ENCODE peak calls at places on chromosome 4, in ten cellular contexts. F is BJ; L is GM12865; V is pancreas; C is HL-60; I is CD8-positive, alpha-beta memory T cell; H is lung; G is bronchial epithelial cell; W is PC-9; P is astrocyte. Y is an unnamed sample.

GRCh38 chr4:7777871-7778523 is 161.7 kb downstream of the AFAP1 start:
- DNase-seq in L (no peak), F (no peak), C (no peak), P (no peak), W (no peak), V (no peak), I (no peak), H (no peak), G (no peak), Y (peak)

GRCh38 chr4:148415500-148415899 is 26.7 kb downstream of the NR3C2 start:
- DNase-seq in V (no peak), H (no peak), I (no peak), W (no peak), F (no peak), L (no peak), C (no peak), G (peak), P (no peak), Y (no peak)

GRCh38 chr4:139050436-139050835 is 34.9 kb downstream of the NOCT start:
- DNase-seq in V (no peak), L (no peak), F (no peak), C (no peak), H (no peak), I (no peak), W (no peak), G (no peak), P (peak), Y (no peak)

GRCh38 chr4:10461091-10461849 is 4.0 kb upstream of the ZNF518B start:
- DNase-seq in L (peak), C (peak), H (peak), W (peak), G (peak), V (peak), I (peak), F (no peak), P (peak), Y (peak)

GRCh38 chr4:187046471-187046870 is 322.8 kb upstream of the FAT1 start:
- DNase-seq in G (peak), P (no peak), F (no peak), H (no peak), W (no peak), L (no peak), C (no peak), I (no peak), V (no peak), Y (no peak)

GRCh38 chr4:92566284-92566683 is 262.5 kb downstream of the GRID2 start:
- DNase-seq in G (no peak), L (no peak), I (no peak), H (no peak), F (no peak), P (no peak), V (no peak), C (no peak), W (no peak), Y (no peak)

GRCh38 chr4:139550724-139551429 is 5.1 kb downstream of the SETD7 start:
- DNase-seq in V (no peak), W (no peak), I (no peak), H (no peak), P (peak), L (no peak), C (no peak), G (no peak), F (no peak), Y (no peak)

GRCh38 chr4:70833701-70834100 is 6.0 kb downstream of the GRSF1 start:
- DNase-seq in G (no peak), C (no peak), F (no peak), L (no peak), W (no peak), P (peak), H (no peak), I (no peak), V (no peak), Y (no peak)

GRCh38 chr4:8820178-8821102 is 51.2 kb downstream of the HMX1 start:
- DNase-seq in F (no peak), V (no peak), P (no peak), H (no peak), I (no peak), C (no peak), L (no peak), W (no peak), G (no peak), Y (no peak)

GRCh38 chr4:176469546-176469945 is 149.8 kb downstream of the SPCS3 start:
- DNase-seq in W (no peak), L (no peak), I (no peak), G (no peak), P (no peak), F (peak), V (no peak), C (no peak), H (no peak), Y (no peak)

DNA sequence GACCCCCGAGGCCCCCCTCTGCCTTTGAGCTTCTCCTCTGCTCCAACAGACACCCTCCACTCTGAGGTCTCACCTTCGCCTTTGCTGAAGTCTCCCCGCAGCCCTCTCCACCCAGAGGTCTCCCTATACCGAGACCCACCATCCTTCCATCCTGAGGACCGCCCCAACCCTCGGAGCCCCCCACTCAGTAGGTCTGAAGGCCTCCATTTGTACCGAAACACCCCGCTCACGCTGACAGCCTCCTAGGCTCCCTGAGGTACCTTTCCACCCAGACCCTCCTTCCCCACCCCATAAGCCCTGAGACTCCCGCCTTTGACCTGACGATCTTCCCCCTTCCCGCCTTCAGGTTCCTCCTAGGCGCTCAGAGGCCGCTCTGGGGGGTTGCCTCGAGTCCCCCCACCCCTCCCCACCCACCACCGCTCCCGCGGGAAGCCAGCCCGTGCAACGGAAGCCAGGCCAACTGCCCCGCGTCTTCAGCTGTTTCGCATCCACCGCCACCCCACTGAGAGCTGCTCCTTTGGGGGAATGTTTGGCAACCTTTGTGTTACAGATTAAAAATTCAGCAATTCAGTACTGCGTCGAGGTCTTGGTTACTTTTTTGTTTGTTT is 5.0 kb downstream of the SOD3 start:
- DNase-seq in C (no peak), H (no peak), F (no peak), G (no peak), L (no peak), W (no peak), I (no peak), P (no peak), V (no peak), Y (no peak)
- H3K4me3 ChIP-seq in C (peak), H (no peak), F (no peak), G (no peak), L (no peak), W (no peak), I (no peak), P (no peak), V (no peak), Y (no peak)

DNA sequence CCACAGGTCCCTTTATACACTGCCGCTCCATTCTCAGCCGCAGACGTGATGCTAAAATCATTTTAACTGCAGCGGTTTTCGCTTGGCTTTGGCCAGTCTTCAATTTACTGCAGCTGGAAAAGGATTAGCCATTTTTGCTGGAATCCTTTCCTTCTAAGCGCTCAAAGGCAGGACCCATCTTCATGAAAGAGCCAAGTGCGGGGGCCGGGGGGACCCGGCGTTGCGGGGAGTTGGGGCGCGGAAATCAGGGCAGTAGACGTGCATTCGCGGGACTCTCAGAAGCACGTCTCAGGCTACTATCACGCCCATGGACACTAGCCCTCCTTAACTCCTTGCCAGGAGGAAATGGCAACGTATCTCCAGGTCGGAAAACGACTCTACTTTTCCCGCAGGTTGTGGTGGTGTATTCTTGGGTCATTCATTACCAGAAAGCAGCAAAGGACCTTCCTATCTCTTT is 1.7 kb upstream of the PCDH10 start:
- DNase-seq in P (no peak), L (no peak), V (no peak), I (no peak), W (no peak), G (no peak), C (no peak), F (no peak), H (no peak), Y (peak)
- H3K4me3 ChIP-seq in P (peak), L (no peak), V (no peak), I (no peak), W (peak), G (no peak), C (no peak), F (peak), H (no peak), Y (peak)

GRCh38 chr4:107348188-107348872 is 312.2 kb upstream of the DKK2 start:
- DNase-seq in C (no peak), V (no peak), F (no peak), G (no peak), P (no peak), W (no peak), I (no peak), L (no peak), H (no peak), Y (no peak)
- H3K4me3 ChIP-seq in C (no peak), V (no peak), F (no peak), G (no peak), P (no peak), W (no peak), I (no peak), L (no peak), H (no peak), Y (no peak)

DNA sequence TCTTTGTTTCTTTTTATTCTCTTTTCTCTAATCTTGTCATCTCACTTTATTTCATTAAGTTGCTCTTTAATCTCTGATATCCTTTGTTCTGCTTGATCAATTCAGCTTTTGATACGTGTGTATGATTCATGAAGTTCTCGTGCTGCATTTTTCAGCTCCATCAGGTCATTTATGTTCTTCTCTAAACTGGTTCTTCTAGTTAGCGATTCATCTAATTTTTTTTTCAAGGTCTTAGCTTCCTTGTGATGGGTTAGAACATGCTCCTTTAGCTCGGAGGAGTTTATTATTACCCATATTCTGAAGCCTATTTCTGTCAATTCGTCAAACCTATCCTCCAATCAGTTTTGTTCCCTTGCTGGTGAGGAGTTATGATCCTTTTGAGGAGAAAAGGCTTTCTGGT is 1045.0 kb upstream of the ADGRL3 start:
- DNase-seq in P (no peak), C (no peak), L (no peak), G (peak), W (no peak), H (no peak), V (no peak), F (no peak), I (no peak), Y (no peak)
- H3K4me3 ChIP-seq in P (no peak), C (no peak), L (no peak), G (no peak), W (no peak), H (no peak), V (no peak), F (no peak), I (no peak), Y (no peak)

GRCh38 chr4:974668-975067 is 1.3 kb upstream of the DGKQ start:
- DNase-seq in F (no peak), L (no peak), W (no peak), P (no peak), H (no peak), G (no peak), C (no peak), V (no peak), I (no peak), Y (no peak)

GRCh38 chr4:971670-972500 is 1.5 kb downstream of the DGKQ start:
- DNase-seq in W (peak), H (no peak), P (no peak), V (no peak), G (no peak), I (no peak), C (no peak), F (no peak), L (no peak), Y (no peak)

GRCh38 chr4:972651-973424 is 531 bp downstream of the DGKQ start:
- DNase-seq in C (no peak), G (no peak), V (no peak), I (peak), W (peak), F (no peak), P (no peak), H (no peak), L (peak), Y (no peak)

GRCh38 chr4:970854-971520 is 2.4 kb downstream of the DGKQ start:
- DNase-seq in F (no peak), P (no peak), V (no peak), G (no peak), W (no peak), C (no peak), H (no peak), L (no peak), I (no peak), Y (no peak)

GRCh38 chr4:973431-974397 is at the start of gene DGKQ:
- DNase-seq in F (no peak), G (no peak), P (peak), V (peak), I (peak), L (peak), H (peak), W (peak), C (peak), Y (peak)
- H3K4me3 ChIP-seq in F (peak), G (peak), P (peak), V (peak), I (peak), L (peak), H (peak), W (peak), C (peak), Y (peak)

DNA sequence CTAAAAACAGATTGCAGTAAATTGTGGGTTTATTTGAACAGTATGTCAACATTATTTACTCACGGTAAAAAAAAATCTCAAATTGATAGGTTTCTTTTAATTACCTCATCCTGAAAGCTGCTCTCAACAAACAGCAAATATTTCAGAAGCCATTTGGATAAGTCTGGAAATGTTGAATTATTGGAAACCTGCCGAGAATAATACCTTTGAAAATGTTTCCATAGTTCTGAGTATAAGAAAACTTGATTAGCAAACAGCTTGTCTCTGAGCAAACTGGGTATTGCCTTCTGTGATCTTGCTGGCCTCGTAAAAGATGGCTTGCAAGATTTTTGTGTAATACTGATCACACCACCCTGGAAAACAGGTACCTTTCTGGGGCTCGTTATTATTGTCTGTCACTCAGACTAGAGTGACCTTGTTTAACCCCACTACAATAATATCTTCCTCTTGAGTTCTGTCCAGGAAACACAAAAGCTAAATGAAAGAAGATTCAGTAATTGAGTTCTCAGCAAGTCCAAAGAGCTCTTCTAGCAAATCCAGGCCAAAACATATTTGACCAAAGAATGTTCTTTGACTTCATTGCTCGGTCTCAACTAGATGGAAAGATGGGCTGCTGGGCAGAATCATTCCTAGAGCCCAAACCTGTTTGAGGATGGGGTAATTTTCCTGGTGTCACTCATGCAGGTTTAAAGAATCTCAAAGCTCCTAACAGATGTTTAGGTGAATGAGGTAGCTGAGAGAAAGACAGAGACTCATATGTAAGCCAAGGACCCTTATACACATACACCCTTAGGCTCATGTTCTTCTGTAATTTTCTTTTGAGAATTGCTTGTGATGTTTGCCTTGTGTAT is 255.6 kb upstream of the JADE1 start:
- DNase-seq in V (no peak), H (no peak), L (no peak), W (no peak), P (no peak), G (no peak), I (no peak), F (no peak), C (no peak), Y (no peak)
- H3K4me3 ChIP-seq in V (peak), H (no peak), L (peak), W (peak), P (peak), G (peak), I (peak), F (no peak), C (peak), Y (peak)

GRCh38 chr4:134812611-134813010 is 611.0 kb upstream of the PABPC4L start:
- DNase-seq in I (no peak), C (no peak), W (no peak), L (no peak), P (no peak), V (no peak), G (no peak), H (no peak), F (peak), Y (no peak)

GRCh38 chr4:134807231-134807745 is 605.7 kb upstream of the PABPC4L start:
- DNase-seq in P (no peak), L (no peak), W (no peak), F (no peak), G (no peak), I (no peak), H (no peak), C (no peak), V (no peak), Y (no peak)
- H3K4me3 ChIP-seq in P (no peak), L (no peak), W (no peak), F (no peak), G (no peak), I (no peak), H (no peak), C (no peak), V (no peak), Y (no peak)

Y was measured in aorta.